ENCODE peak calls at places on chromosomes 12 and 14, in nine cellular contexts. G is NCI-H187; O is choroid plexus epithelial cell; Q is dorsolateral prefrontal cortex; S is SK-MEL-5; U is activated CD8-positive, alpha-beta memory T cell treated with anti-CD3 and anti-CD28 coated beads, Interleukin-2, amount 50 U/mL, for 4 hours; Y is T follicular helper cell; C is AG09319; T is Daoy. F is an unnamed sample.

GRCh38 chr12:68106160-68106559 is 53.4 kb downstream of the IFNG start:
- DNase-seq in G (no peak), O (peak; percentile 54), Q (no peak), S (peak; percentile 34), U (no peak), Y (no peak), C (no peak), T (peak; percentile 76), F (no peak)

GRCh38 chr14:89053303-89053702 is 228.9 kb downstream of the TTC8 start:
- DNase-seq in G (no peak), O (no peak), Q (no peak), S (no peak), U (no peak), Y (no peak), C (no peak), T (no peak), F (no peak)

GRCh38 chr14:25178255-25178654 is 128.3 kb upstream of the STXBP6 start:
- DNase-seq in G (no peak), O (no peak), Q (no peak), S (no peak), U (no peak), Y (no peak), C (no peak), T (peak; percentile 7), F (no peak)

GRCh38 chr12:54372113-54372806 is 8.0 kb upstream of the GPR84 start:
- DNase-seq in G (no peak), O (no peak), Q (no peak), S (no peak), U (no peak), Y (no peak), C (no peak), T (no peak), F (no peak)

GRCh38 chr12:124087251-124088141 is 114.5 kb downstream of the ZNF664 start:
- DNase-seq in G (no peak), O (no peak), Q (no peak), S (no peak), U (no peak), Y (no peak), C (no peak), T (no peak), F (no peak)

GRCh38 chr12:122992386-122992785 is 11.9 kb downstream of the ARL6IP4 start:
- DNase-seq in G (no peak), O (no peak), Q (no peak), S (no peak), U (no peak), Y (no peak), C (no peak), T (no peak), F (no peak)

GRCh38 chr14:90344285-90344684 is 12.5 kb upstream of the NRDE2 start:
- DNase-seq in G (no peak), O (no peak), Q (no peak), S (no peak), U (no peak), Y (no peak), C (no peak), T (no peak), F (no peak)

GRCh38 chr14:84064756-84065155 is 1465.2 kb upstream of the FLRT2 start:
- DNase-seq in G (no peak), O (no peak), Q (no peak), S (no peak), U (no peak), Y (no peak), C (no peak), T (no peak), F (no peak)

GRCh38 chr14:98665019-98665418 is 607.0 kb downstream of the BCL11B start:
- DNase-seq in G (no peak), O (no peak), Q (no peak), S (no peak), U (no peak), Y (no peak), C (no peak), T (peak; percentile 15), F (no peak)